ENCODE peak calls at places on chromosomes 3 and 15, in six cellular contexts. One of them, this sample, is unnamed.
A peak's percentile ranks its signal among the peaks of the same experiment; 100 is the strongest.

GRCh38 chr3:117019082-117019713 is 309.6 kb downstream of the TUSC7 start:
- DNase-seq in hepatocyte: peak; percentile 84
- DNase-seq in HCT116: no peak
- DNase-seq in AG10803: peak; percentile 59
- DNase-seq in GM06990: no peak
- DNase-seq in fibroblast of pulmonary artery: peak; percentile 75
- DNase-seq in this sample: peak; percentile 79

GRCh38 chr3:114460459-114460858 is 166.6 kb downstream of the TIGIT start:
- DNase-seq in fibroblast of pulmonary artery: no peak
- DNase-seq in hepatocyte: no peak
- DNase-seq in GM06990: no peak
- DNase-seq in AG10803: no peak
- DNase-seq in HCT116: no peak
- DNase-seq in this sample: no peak

GRCh38 chr3:7270731-7271130 is 409.8 kb downstream of the GRM7 start:
- DNase-seq in AG10803: no peak
- DNase-seq in hepatocyte: no peak
- DNase-seq in GM06990: no peak
- DNase-seq in fibroblast of pulmonary artery: no peak
- DNase-seq in HCT116: no peak
- DNase-seq in this sample: no peak

GRCh38 chr3:49415931-49416601 is 3.8 kb downstream of the TCTA start:
- DNase-seq in AG10803: no peak
- DNase-seq in HCT116: no peak
- DNase-seq in GM06990: peak; percentile 49
- DNase-seq in hepatocyte: no peak
- DNase-seq in fibroblast of pulmonary artery: no peak
- DNase-seq in this sample: no peak

GRCh38 chr15:56835598-56836275 is 82.7 kb upstream of the TCF12 start:
- DNase-seq in HCT116: no peak
- DNase-seq in AG10803: peak; percentile 33
- DNase-seq in hepatocyte: no peak
- DNase-seq in fibroblast of pulmonary artery: peak; percentile 87
- DNase-seq in GM06990: no peak
- DNase-seq in this sample: peak; percentile 34

GRCh38 chr3:9778102-9778501 is 8.4 kb upstream of the CAMK1 start:
- DNase-seq in fibroblast of pulmonary artery: peak; percentile 58
- DNase-seq in HCT116: no peak
- DNase-seq in hepatocyte: no peak
- DNase-seq in AG10803: peak; percentile 76
- DNase-seq in GM06990: no peak
- DNase-seq in this sample: peak; percentile 83

GRCh38 chr3:41893977-41894376 is 67.9 kb downstream of the ULK4 start:
- DNase-seq in fibroblast of pulmonary artery: peak; percentile 79
- DNase-seq in HCT116: peak; percentile 51
- DNase-seq in AG10803: peak; percentile 67
- DNase-seq in GM06990: no peak
- DNase-seq in hepatocyte: peak; percentile 63
- DNase-seq in this sample: peak; percentile 83

GRCh38 chr3:183085634-183086390 is 13.5 kb downstream of the MCCC1 start:
- DNase-seq in HCT116: no peak
- DNase-seq in GM06990: no peak
- DNase-seq in hepatocyte: peak; percentile 19
- DNase-seq in AG10803: peak; percentile 28
- DNase-seq in fibroblast of pulmonary artery: peak; percentile 27
- DNase-seq in this sample: no peak

GRCh38 chr3:66073464-66074141 is 34.9 kb upstream of the MAGI1 start:
- DNase-seq in AG10803: no peak
- DNase-seq in hepatocyte: peak; percentile 67
- DNase-seq in GM06990: no peak
- DNase-seq in fibroblast of pulmonary artery: no peak
- DNase-seq in HCT116: no peak
- DNase-seq in this sample: no peak

GRCh38 chr3:58200846-58201355 is 9.9 kb downstream of the DNASE1L3 start:
- DNase-seq in GM06990: peak; percentile 66
- DNase-seq in AG10803: no peak
- DNase-seq in fibroblast of pulmonary artery: no peak
- DNase-seq in HCT116: no peak
- DNase-seq in hepatocyte: no peak
- DNase-seq in this sample: no peak

GRCh38 chr15:89836255-89837133 is 21.8 kb upstream of the ANPEP start:
- DNase-seq in AG10803: peak; percentile 98
- DNase-seq in fibroblast of pulmonary artery: peak; percentile 95
- DNase-seq in hepatocyte: peak; percentile 70
- DNase-seq in GM06990: no peak
- DNase-seq in HCT116: no peak
- DNase-seq in this sample: peak; percentile 96

GRCh38 chr3:183265713-183266417 is 12.8 kb downstream of the B3GNT5 start:
- DNase-seq in HCT116: peak; percentile 81
- DNase-seq in GM06990: no peak
- DNase-seq in AG10803: peak; percentile 44
- DNase-seq in fibroblast of pulmonary artery: peak; percentile 85
- DNase-seq in hepatocyte: peak; percentile 76
- DNase-seq in this sample: peak; percentile 66

GRCh38 chr3:45642731-45643152 is 46.5 kb upstream of the SACM1L start:
- DNase-seq in hepatocyte: no peak
- DNase-seq in fibroblast of pulmonary artery: peak; percentile 65
- DNase-seq in HCT116: no peak
- DNase-seq in GM06990: no peak
- DNase-seq in AG10803: peak; percentile 69
- DNase-seq in this sample: no peak

GRCh38 chr3:14125193-14126016 is 553 bp downstream of the TMEM43 start:
- DNase-seq in GM06990: no peak
- DNase-seq in hepatocyte: peak; percentile 90
- DNase-seq in fibroblast of pulmonary artery: peak; percentile 95
- DNase-seq in AG10803: peak; percentile 96
- DNase-seq in HCT116: peak; percentile 81
- DNase-seq in this sample: peak; percentile 96
- TF ChIP-seq CTCF in GM06990: peak; percentile 17
- TF ChIP-seq CTCF in hepatocyte: peak; percentile 14
- TF ChIP-seq CTCF in fibroblast of pulmonary artery: peak; percentile 19
- TF ChIP-seq CTCF in AG10803: peak; percentile 38
- TF ChIP-seq CTCF in HCT116: no peak
- TF ChIP-seq CTCF in this sample: peak; percentile 33

GRCh38 chr3:51984269-51984647 is 923 bp downstream of the ACY1 start:
- DNase-seq in hepatocyte: no peak
- DNase-seq in HCT116: no peak
- DNase-seq in GM06990: no peak
- DNase-seq in AG10803: no peak
- DNase-seq in fibroblast of pulmonary artery: no peak
- DNase-seq in this sample: no peak
- H3K4me3 ChIP-seq in hepatocyte: no peak overlapping the region
- H3K4me3 ChIP-seq in HCT116: peak overlapping the region; percentile 86
- H3K4me3 ChIP-seq in GM06990: no peak overlapping the region
- H3K4me3 ChIP-seq in AG10803: peak overlapping the region; percentile 72
- H3K4me3 ChIP-seq in fibroblast of pulmonary artery: no peak overlapping the region
- H3K4me3 ChIP-seq in this sample: peak overlapping the region; percentile 62

GRCh38 chr3:160685144-160685766 is 8.3 kb downstream of the ARL14 start:
- DNase-seq in HCT116: no peak
- DNase-seq in hepatocyte: no peak
- DNase-seq in GM06990: no peak
- DNase-seq in AG10803: no peak
- DNase-seq in fibroblast of pulmonary artery: no peak
- DNase-seq in this sample: no peak
- TF ChIP-seq CTCF in HCT116: peak; percentile 64
- TF ChIP-seq CTCF in hepatocyte: peak; percentile 18
- TF ChIP-seq CTCF in GM06990: no peak
- TF ChIP-seq CTCF in AG10803: peak; percentile 42
- TF ChIP-seq CTCF in fibroblast of pulmonary artery: peak; percentile 49
- TF ChIP-seq CTCF in this sample: peak; percentile 46

GRCh38 chr3:20264900-20265567 is 79.0 kb upstream of the SGO1 start:
- DNase-seq in hepatocyte: no peak
- DNase-seq in HCT116: no peak
- DNase-seq in GM06990: no peak
- DNase-seq in AG10803: no peak
- DNase-seq in fibroblast of pulmonary artery: no peak
- DNase-seq in this sample: no peak
- H3K4me3 ChIP-seq in hepatocyte: no peak overlapping the region
- H3K4me3 ChIP-seq in HCT116: no peak overlapping the region
- H3K4me3 ChIP-seq in GM06990: no peak overlapping the region
- H3K4me3 ChIP-seq in AG10803: no peak overlapping the region
- H3K4me3 ChIP-seq in fibroblast of pulmonary artery: no peak overlapping the region
- H3K4me3 ChIP-seq in this sample: no peak overlapping the region

DNA sequence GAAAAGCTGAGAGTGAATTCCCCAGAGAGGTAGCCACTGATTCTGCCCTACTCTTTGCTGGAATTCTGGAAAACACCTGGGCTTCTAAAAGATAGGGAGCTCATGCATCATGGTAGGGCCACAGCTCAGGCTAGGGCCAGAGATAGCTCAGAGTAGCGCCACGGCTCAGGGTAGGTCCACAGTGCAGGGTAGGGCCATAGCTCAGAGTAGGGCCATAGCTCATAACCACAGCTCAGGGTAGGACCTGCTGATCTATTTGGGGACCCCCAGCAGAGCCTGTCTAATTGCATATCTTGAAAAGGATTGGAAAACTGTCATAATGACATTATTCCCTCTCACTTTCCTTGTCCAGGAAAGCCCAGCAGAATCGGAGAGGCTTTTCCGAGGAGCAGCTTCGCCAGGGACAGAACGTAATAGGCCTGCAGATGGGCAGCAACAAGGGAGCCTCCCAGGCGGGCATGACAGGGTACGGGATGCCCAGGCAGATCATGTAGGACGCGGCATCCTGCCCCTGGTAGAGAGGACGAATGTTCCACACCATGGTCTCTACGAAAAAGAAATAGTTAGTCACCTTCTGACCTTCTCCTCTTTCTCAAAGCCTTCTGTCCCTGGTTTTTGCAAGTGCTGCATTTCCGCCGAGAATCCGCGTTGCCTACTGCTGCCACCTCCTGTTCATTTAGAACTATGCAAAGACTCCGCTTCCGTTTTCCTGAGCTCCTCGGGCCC is 14.5 kb downstream of the TAGLN3 start:
- DNase-seq in hepatocyte: peak; percentile 83
- DNase-seq in AG10803: peak; percentile 71
- DNase-seq in fibroblast of pulmonary artery: peak; percentile 85
- DNase-seq in HCT116: peak; percentile 74
- DNase-seq in GM06990: peak; percentile 17
- DNase-seq in this sample: peak; percentile 84
- TF ChIP-seq CTCF in hepatocyte: peak; percentile 88
- TF ChIP-seq CTCF in AG10803: peak; percentile 77
- TF ChIP-seq CTCF in fibroblast of pulmonary artery: peak; percentile 74
- TF ChIP-seq CTCF in HCT116: peak; percentile 79
- TF ChIP-seq CTCF in GM06990: peak; percentile 81
- TF ChIP-seq CTCF in this sample: peak; percentile 75

GRCh38 chr3:12737853-12738252 is 21.2 kb downstream of the TMEM40 start:
- DNase-seq in AG10803: no peak
- DNase-seq in GM06990: no peak
- DNase-seq in hepatocyte: no peak
- DNase-seq in HCT116: no peak
- DNase-seq in fibroblast of pulmonary artery: no peak
- DNase-seq in this sample: no peak
- H3K4me3 ChIP-seq in AG10803: no peak overlapping the region
- H3K4me3 ChIP-seq in GM06990: no peak overlapping the region
- H3K4me3 ChIP-seq in hepatocyte: no peak overlapping the region
- H3K4me3 ChIP-seq in HCT116: no peak overlapping the region
- H3K4me3 ChIP-seq in fibroblast of pulmonary artery: no peak overlapping the region
- H3K4me3 ChIP-seq in this sample: no peak overlapping the region

GRCh38 chr3:24088782-24089181 is 143.7 kb downstream of the NR1D2 start:
- DNase-seq in GM06990: no peak
- DNase-seq in AG10803: peak; percentile 47
- DNase-seq in HCT116: peak; percentile 28
- DNase-seq in hepatocyte: peak; percentile 35
- DNase-seq in fibroblast of pulmonary artery: peak; percentile 46
- DNase-seq in this sample: peak; percentile 43
- TF ChIP-seq CTCF in GM06990: peak; percentile 52
- TF ChIP-seq CTCF in AG10803: peak; percentile 62
- TF ChIP-seq CTCF in HCT116: peak; percentile 56
- TF ChIP-seq CTCF in hepatocyte: peak; percentile 34
- TF ChIP-seq CTCF in fibroblast of pulmonary artery: peak; percentile 58
- TF ChIP-seq CTCF in this sample: peak; percentile 61

GRCh38 chr15:72341361-72341760 is 21.4 kb upstream of the CELF6 start:
- DNase-seq in hepatocyte: peak; percentile 34
- DNase-seq in GM06990: no peak
- DNase-seq in fibroblast of pulmonary artery: peak; percentile 7
- DNase-seq in AG10803: no peak
- DNase-seq in HCT116: peak; percentile 7
- DNase-seq in this sample: no peak
- H3K4me3 ChIP-seq in hepatocyte: no peak overlapping the region
- H3K4me3 ChIP-seq in GM06990: no peak overlapping the region
- H3K4me3 ChIP-seq in fibroblast of pulmonary artery: no peak overlapping the region
- H3K4me3 ChIP-seq in AG10803: no peak overlapping the region
- H3K4me3 ChIP-seq in HCT116: no peak overlapping the region
- H3K4me3 ChIP-seq in this sample: no peak overlapping the region

GRCh38 chr3:129228891-129229585 is 20.4 kb upstream of the COPG1 start:
- DNase-seq in hepatocyte: no peak
- DNase-seq in AG10803: peak; percentile 80
- DNase-seq in HCT116: no peak
- DNase-seq in GM06990: no peak
- DNase-seq in fibroblast of pulmonary artery: peak; percentile 81
- DNase-seq in this sample: peak; percentile 69
- TF ChIP-seq CTCF in hepatocyte: no peak
- TF ChIP-seq CTCF in AG10803: no peak
- TF ChIP-seq CTCF in HCT116: no peak
- TF ChIP-seq CTCF in GM06990: no peak
- TF ChIP-seq CTCF in fibroblast of pulmonary artery: peak; percentile 6
- TF ChIP-seq CTCF in this sample: no peak